ENCODE peak calls at places on chromosomes 1 and 21, in four cellular contexts. Q is thoracic aorta, K is PC-9, A is hepatocyte. I is an unnamed sample.

GRCh38 chr21:18764720-18765119 is 361.1 kb upstream of the TMPRSS15 start:
- DNase-seq in K (no peak), Q (no peak), A (no peak), I (no peak)

GRCh38 chr1:74517599-74518051 is 5.2 kb upstream of the LRRC53 start:
- DNase-seq in K (no peak), Q (no peak), A (no peak), I (no peak)

GRCh38 chr21:32257952-32258785 is 20.7 kb downstream of the MIS18A start:
- DNase-seq in A (peak), K (peak), Q (no peak), I (peak)

GRCh38 chr1:2612591-2613365 is 20.0 kb downstream of the MMEL1 start:
- DNase-seq in Q (no peak), K (no peak), A (no peak), I (no peak)

GRCh38 chr1:101360506-101360905 is 123.7 kb downstream of the S1PR1 start:
- DNase-seq in Q (no peak), A (no peak), K (no peak), I (no peak)

GRCh38 chr1:10856253-10856683 is 59.8 kb upstream of the CASZ1 start:
- DNase-seq in K (no peak), Q (no peak), A (no peak), I (no peak)

GRCh38 chr1:36251794-36252481 is 27.7 kb downstream of the THRAP3 start:
- DNase-seq in K (no peak), Q (no peak), A (no peak), I (no peak)

GRCh38 chr1:221874285-221875003 is 132.6 kb upstream of the DUSP10 start:
- DNase-seq in A (no peak), K (no peak), Q (no peak), I (no peak)

GRCh38 chr1:194277927-194278326 is 1091.5 kb upstream of the B3GALT2 start:
- DNase-seq in A (no peak), K (no peak), Q (no peak), I (no peak)

DNA sequence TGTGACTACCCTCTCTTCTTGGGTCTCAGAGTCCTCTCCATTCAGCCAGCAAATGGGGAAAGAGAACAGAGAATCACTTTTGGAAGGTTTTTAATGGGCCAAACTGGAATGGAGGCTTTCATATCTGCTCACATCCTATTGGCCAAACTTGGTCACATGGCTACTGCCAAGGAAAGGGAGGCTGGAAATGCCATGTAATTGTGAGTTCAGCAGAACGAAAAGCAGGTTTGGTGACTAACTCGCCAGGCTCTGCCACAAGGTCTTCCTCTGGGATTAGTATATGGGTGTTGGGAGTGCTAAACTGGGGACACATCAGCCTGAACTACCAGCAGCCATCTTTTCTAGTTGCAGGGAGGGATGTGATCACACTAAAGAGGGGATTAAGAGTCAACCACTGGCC is 19.2 kb downstream of the RD3 start:
- DNase-seq in K (peak), Q (no peak), A (no peak), I (no peak)
- H3K4me3 ChIP-seq in K (no peak), Q (no peak), A (no peak), I (no peak)

DNA sequence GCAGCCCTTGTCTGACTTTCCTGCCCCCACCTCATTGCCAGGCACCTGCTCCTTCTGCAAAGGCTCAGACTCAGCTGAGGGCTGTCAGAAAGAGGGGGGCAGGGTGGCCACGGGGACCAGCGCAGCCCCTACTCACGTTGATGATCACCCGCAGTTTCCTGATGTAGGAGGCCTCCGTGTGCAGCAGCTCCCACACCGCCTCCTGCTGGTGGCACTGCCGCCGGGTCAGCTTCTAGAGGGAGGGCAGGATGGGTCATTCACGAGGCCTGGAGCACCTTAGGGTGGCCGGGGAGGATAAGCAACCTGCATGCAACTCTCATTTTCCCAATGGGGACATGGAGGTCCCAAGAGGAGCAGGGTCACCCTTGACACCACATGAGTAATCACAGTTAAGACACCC is 6.4 kb upstream of the TNFRSF25 start:
- DNase-seq in Q (no peak), A (no peak), K (no peak), I (no peak)
- TF ChIP-seq CTCF in Q (no peak), A (peak), K (peak), I (no peak)

GRCh38 chr1:40692429-40692905 is 963 bp downstream of the NFYC start:
- DNase-seq in K (no peak), A (peak), Q (no peak), I (no peak)

GRCh38 chr1:40691538-40692428 is at the start of gene NFYC:
- DNase-seq in Q (peak), A (peak), K (peak), I (peak)

GRCh38 chr1:40690919-40691537 is 476 bp upstream of the NFYC start:
- DNase-seq in K (no peak), Q (no peak), A (no peak), I (no peak)

GRCh38 chr1:40687059-40687458 is 4.4 kb upstream of the NFYC start:
- DNase-seq in A (no peak), Q (no peak), K (no peak), I (no peak)

DNA sequence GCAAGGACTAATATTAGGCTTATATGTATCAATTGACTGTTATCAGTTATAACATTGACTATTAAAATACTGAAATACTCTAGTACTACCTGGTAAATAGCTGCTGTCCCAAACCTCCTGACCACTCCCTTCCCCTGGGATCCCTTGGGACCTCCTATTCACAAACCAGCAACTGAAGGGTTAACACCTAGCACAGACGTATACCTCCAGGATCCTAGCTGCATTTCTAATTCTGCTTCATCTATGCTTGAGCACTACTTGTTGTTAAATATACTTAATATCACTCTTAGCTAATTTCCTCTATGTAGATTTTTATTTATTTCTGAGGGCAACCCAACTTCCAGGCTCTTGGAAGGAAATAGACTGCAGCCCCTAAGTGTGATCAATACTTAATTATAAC is 1.8 kb upstream of the NFYC start:
- DNase-seq in K (no peak), A (no peak), Q (no peak), I (no peak)
- H3K4me3 ChIP-seq in K (no peak), A (no peak), Q (no peak), I (no peak)

GRCh38 chr1:8903410-8903809 is 24.9 kb upstream of the ENO1 start:
- DNase-seq in K (no peak), A (no peak), Q (no peak), I (no peak)

GRCh38 chr1:8905582-8906191 is 27.2 kb upstream of the ENO1 start:
- DNase-seq in Q (no peak), K (no peak), A (peak), I (no peak)

GRCh38 chr1:8899046-8899445 is 20.6 kb upstream of the ENO1 start:
- DNase-seq in A (no peak), Q (no peak), K (no peak), I (no peak)

GRCh38 chr1:8903908-8904650 is 25.6 kb upstream of the ENO1 start:
- DNase-seq in Q (no peak), K (peak), A (peak), I (no peak)

DNA sequence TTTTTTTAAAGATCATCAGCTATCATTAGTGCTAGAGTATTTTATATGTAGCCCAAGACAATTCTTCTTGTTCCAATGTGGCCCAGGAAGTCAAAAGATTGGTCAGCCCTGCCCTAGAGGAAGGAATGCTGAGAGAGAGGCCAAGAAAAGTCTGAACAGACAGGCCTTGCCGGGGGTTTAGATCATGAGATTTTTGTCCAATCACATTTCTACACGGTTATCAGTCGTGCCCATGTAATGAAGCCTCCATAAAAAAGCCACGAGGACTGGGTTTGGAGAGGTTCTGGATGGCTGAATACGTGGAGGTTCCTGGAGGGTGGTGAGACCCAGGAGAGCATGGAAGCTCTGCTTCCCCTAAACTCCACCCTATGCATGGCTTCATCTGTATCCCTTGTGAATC is 24.3 kb upstream of the ENO1 start:
- DNase-seq in Q (no peak), K (peak), A (no peak), I (no peak)
- TF ChIP-seq CTCF in Q (no peak), K (no peak), A (no peak), I (no peak)

DNA sequence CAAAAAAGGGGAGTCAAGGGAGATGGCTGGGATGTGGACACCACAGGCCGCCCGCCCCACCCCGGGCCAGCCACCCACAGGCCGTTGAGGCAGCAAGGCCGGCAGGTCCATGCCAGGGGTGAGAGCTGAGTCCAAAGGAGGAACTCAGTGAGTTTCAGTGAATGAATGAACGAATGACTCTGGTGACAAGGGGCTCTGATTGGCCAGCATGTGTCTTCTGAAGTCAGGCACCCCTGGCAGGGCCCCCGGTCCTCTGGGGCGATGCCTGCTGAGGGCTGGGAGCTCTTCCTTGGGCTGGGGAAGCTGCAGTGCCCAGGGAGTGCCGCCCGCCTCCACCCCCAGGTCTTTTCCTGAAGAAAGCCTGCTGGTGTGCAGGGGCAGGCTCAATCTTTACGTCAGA is 236.1 kb upstream of the VAMP3 start:
- DNase-seq in K (no peak), Q (no peak), A (no peak), I (peak)
- H3K4me3 ChIP-seq in K (no peak), Q (no peak), A (no peak), I (no peak)

GRCh38 chr1:81811757-81812371 is 11.1 kb downstream of the ADGRL2 start:
- DNase-seq in K (no peak), Q (no peak), A (no peak), I (no peak)
- TF ChIP-seq CTCF in K (peak), Q (no peak), A (peak), I (no peak)

DNA sequence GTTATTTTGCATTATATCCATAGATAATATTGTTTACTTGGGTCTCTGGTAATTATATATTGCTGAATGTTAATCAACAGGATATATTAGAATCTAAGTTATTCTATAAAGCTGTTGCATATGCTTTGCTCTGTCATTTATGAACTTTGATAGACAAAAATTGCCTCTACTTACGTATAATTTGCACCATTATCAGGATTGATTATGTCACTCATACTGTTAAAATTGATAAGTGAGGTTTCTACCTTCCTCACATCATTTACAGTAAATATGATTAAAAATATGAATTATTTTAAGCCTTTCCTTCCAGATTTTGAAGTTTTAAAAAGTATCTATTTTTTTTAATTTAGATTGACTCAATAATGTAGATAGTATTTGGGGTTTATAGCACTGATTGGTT is 1540.4 kb upstream of the PRMT6 start:
- DNase-seq in Q (no peak), K (no peak), A (no peak), I (no peak)
- H3K4me3 ChIP-seq in Q (no peak), K (no peak), A (no peak), I (no peak)